ENCODE peak calls at places on chromosome 17, in seven cellular contexts. J is SHP77; W is transverse colon; X is ELR; N is SJCRH30; D is activated CD4-positive, CD25-positive, alpha-beta regulatory T cell; B is stimulated activated CD8-positive, alpha-beta memory T cell treated with anti-CD3 and anti-CD28 coated beads, Interleukin-2, amount 100 ng/mL, for 1 hour. M is an unnamed sample.

GRCh38 chr17:70268383-70268782 is 99.1 kb downstream of the KCNJ2 start:
- DNase-seq in X (no peak), B (no peak), W (no peak), J (no peak), D (no peak), N (no peak), M (no peak)

GRCh38 chr17:15123593-15124590 is 141.2 kb downstream of the PMP22 start:
- DNase-seq in N (peak; percentile 52), W (no peak), B (no peak), X (peak; percentile 91), J (no peak), D (no peak), M (no peak)

GRCh38 chr17:67520282-67520906 is 143.3 kb downstream of the PITPNC1 start:
- DNase-seq in N (no peak), B (no peak), J (peak; percentile 40), D (no peak), W (peak; percentile 13), X (peak; percentile 9), M (no peak)

GRCh38 chr17:60534613-60535157 is 8.6 kb upstream of the APPBP2 start:
- DNase-seq in J (no peak), D (no peak), N (no peak), W (no peak), B (no peak), X (no peak), M (no peak)

GRCh38 chr17:44324092-44324570 is 492 bp downstream of the SLC25A39 start:
- DNase-seq in W (peak; percentile 35), B (no peak), N (peak; percentile 34), D (no peak), J (no peak), X (peak; percentile 59), M (no peak)

GRCh38 chr17:49935526-49936210 is 33.3 kb upstream of the DLX4 start:
- DNase-seq in W (no peak), B (no peak), D (no peak), N (no peak), X (no peak), J (no peak), M (no peak)

GRCh38 chr17:37605813-37606505 is 3.3 kb downstream of the SYNRG start:
- DNase-seq in D (no peak), N (no peak), B (no peak), J (no peak), X (peak; percentile 60), W (peak; percentile 26), M (no peak)

GRCh38 chr17:32007463-32008298 is 498 bp downstream of the LRRC37B start:
- DNase-seq in J (peak; percentile 27), W (peak; percentile 28), B (peak; percentile 6), D (no peak), X (peak; percentile 59), N (peak; percentile 64), M (peak; percentile 73)

GRCh38 chr17:63702616-63703015 is 2.7 kb upstream of the LIMD2 start:
- DNase-seq in W (no peak), N (no peak), B (no peak), D (no peak), X (no peak), J (no peak), M (no peak)

GRCh38 chr17:48011405-48012150 is 26.0 kb downstream of the COPZ2 start:
- DNase-seq in X (peak; percentile 77), J (peak; percentile 70), D (no peak), W (peak; percentile 49), N (peak; percentile 74), B (no peak), M (peak; percentile 90)

GRCh38 chr17:81026266-81027036 is 8.5 kb upstream of the BAIAP2 start:
- DNase-seq in B (no peak), J (no peak), W (no peak), X (no peak), D (no peak), N (no peak), M (no peak)

GRCh38 chr17:43952724-43953666 is 745 bp downstream of the PYY start:
- DNase-seq in W (no peak), X (no peak), N (peak; percentile 42), D (no peak), B (no peak), J (no peak), M (no peak)

GRCh38 chr17:83155128-83156081 is 76.0 kb downstream of the METRNL start:
- DNase-seq in B (no peak), N (no peak), J (no peak), X (peak; percentile 95), D (no peak), W (no peak), M (no peak)

M was measured in SK-N-DZ.